ENCODE peak calls at places on chromosomes 5 and 9, in six cellular contexts. O is HepG2, V is A549, I is K562, X is endothelial cell of umbilical vein, R is GM12878. G is an unnamed sample.
A peak's percentile ranks its signal among the peaks of the same experiment; 100 is the strongest.

GRCh38 chr5:179125789-179126505 is 65.8 kb downstream of the ZNF354C start:
- DNase-seq in O (no peak), V (no peak), I (no peak), X (no peak), R (no peak), G (no peak)

GRCh38 chr5:158881076-158881880 is 218.4 kb downstream of the EBF1 start:
- DNase-seq in O (no peak), V (no peak), I (no peak), X (no peak), R (no peak), G (no peak)

GRCh38 chr9:99725852-99726251 is 95.8 kb upstream of the NR4A3 start:
- DNase-seq in O (no peak), V (no peak), I (no peak), X (no peak), R (no peak), G (no peak)

GRCh38 chr9:100229561-100229960 is 123.2 kb downstream of the TEX10 start:
- DNase-seq in O (no peak), V (no peak), I (no peak), X (no peak), R (no peak), G (no peak)

GRCh38 chr5:180399391-180399790 is 46.3 kb upstream of the GFPT2 start:
- DNase-seq in O (no peak), V (no peak), I (peak; percentile 22), X (no peak), R (no peak), G (no peak)

GRCh38 chr9:21873540-21874221 is 71.2 kb downstream of the MTAP start:
- DNase-seq in O (no peak), V (no peak), I (no peak), X (peak; percentile 85), R (no peak), G (no peak)

GRCh38 chr5:112637343-112637742 is 100.3 kb upstream of the APC start:
- DNase-seq in O (no peak), V (no peak), I (no peak), X (no peak), R (no peak), G (no peak)

GRCh38 chr9:118630079-118630478 is 739.2 kb downstream of the BRINP1 start:
- DNase-seq in O (no peak), V (no peak), I (no peak), X (no peak), R (no peak), G (no peak)

GRCh38 chr5:54073735-54074134 is 236.6 kb downstream of the ARL15 start:
- DNase-seq in O (no peak), V (no peak), I (no peak), X (no peak), R (no peak), G (no peak)

GRCh38 chr5:62466228-62466627 is 53.7 kb downstream of the IPO11 start:
- DNase-seq in O (no peak), V (no peak), I (no peak), X (no peak), R (no peak), G (no peak)

GRCh38 chr5:112419596-112420110 is 576 bp upstream of the EPB41L4A start:
- DNase-seq in O (no peak), V (peak; percentile 38), I (peak; percentile 48), X (peak; percentile 69), R (no peak), G (no peak)

GRCh38 chr5:150125334-150125733 is 30.3 kb downstream of the PDGFRB start:
- DNase-seq in O (no peak), V (no peak), I (no peak), X (no peak), R (no peak), G (no peak)

GRCh38 chr5:140398379-140398811 is 3.2 kb upstream of the ANKHD1 start:
- DNase-seq in O (peak; percentile 20), V (peak; percentile 8), I (no peak), X (no peak), R (no peak), G (peak; percentile 15)

GRCh38 chr9:18442629-18443491 is 31.1 kb upstream of the ADAMTSL1 start:
- DNase-seq in O (peak; percentile 49), V (peak; percentile 55), I (peak; percentile 27), X (peak; percentile 87), R (no peak), G (peak; percentile 85)

GRCh38 chr5:157562111-157562581 is 13.4 kb downstream of the ADAM19 start:
- DNase-seq in O (no peak), V (no peak), I (no peak), X (no peak), R (no peak), G (no peak)

GRCh38 chr9:82206490-82206889 is 217.9 kb downstream of the SPATA31D1 start:
- DNase-seq in O (no peak), V (no peak), I (no peak), X (no peak), R (no peak), G (no peak)

GRCh38 chr5:37723147-37723961 is 116.5 kb downstream of the GDNF start:
- DNase-seq in O (no peak), V (peak; percentile 5), I (peak; percentile 55), X (no peak), R (no peak), G (peak; percentile 54)
- TF ChIP-seq MYC in O (no peak), V (no peak), I (no peak), X (no peak), R (no peak), G (no peak)

DNA sequence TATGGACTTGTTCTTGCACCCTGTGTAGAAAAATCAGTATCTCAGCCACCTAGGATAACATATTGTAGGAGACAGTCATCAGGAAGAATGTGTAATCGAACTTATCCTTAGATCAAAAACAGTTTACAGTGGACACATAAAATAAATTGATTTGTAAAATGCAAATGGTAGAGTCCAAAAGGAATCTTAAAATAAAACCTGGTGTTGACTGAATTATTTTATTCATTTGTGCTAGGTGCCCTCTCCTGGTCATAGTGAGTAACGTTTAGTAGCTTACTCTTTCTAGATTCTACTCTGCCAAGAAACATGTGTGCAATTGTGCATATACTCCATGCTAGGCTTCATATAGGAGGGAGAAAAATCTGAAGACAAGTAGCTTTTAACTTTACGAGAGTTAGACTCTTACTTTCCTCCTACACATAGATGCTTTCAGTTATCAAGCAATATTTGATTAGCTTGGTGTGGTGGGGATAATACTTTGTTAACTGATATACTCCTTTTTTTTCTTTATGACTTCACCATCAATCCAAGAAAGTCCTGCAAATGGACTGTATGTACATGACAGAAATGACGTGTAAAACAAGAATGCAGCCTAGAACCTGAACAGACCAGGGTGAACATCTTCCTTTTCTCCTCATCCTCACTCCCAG is 23.7 kb upstream of the LOX start:
- DNase-seq in O (peak; percentile 23), V (no peak), I (peak; percentile 33), X (peak; percentile 64), R (no peak), G (peak; percentile 38)
- TF ChIP-seq MYC in O (no peak), V (no peak), I (no peak), X (no peak), R (no peak), G (no peak)

DNA sequence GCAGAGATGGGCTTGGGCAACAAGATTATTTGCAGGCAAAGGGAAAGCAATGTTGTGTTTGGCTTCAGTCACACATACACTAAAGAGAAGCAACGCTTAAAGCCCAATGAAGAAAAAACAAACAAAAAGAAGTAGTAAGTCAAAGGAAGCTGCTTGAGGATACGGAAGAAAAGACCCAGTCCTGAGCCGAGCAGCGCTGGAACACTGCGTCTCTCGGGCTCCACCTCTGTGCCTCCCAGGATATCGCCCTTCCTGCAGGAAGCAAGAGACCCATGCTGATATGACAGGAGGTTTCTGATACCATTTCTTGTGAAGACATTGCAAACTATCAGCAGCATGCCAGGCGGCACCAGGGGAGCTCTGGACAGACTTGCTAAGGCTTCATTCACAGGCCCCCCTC is 9.9 kb downstream of the GNAQ start:
- DNase-seq in O (no peak), V (no peak), I (no peak), X (peak; percentile 75), R (no peak), G (no peak)
- TF ChIP-seq MYC in O (no peak), V (no peak), I (no peak), X (no peak), R (no peak), G (no peak)

GRCh38 chr5:172186114-172186695 is 1.8 kb downstream of the STK10 start:
- DNase-seq in O (no peak), V (no peak), I (no peak), X (no peak), R (no peak), G (no peak)
- TF ChIP-seq MYC in O (no peak), V (no peak), I (no peak), X (no peak), R (no peak), G (no peak)

GRCh38 chr9:86355814-86356213 is 1.6 kb upstream of the TUT7 start:
- DNase-seq in O (no peak), V (no peak), I (no peak), X (no peak), R (no peak), G (no peak)
- TF ChIP-seq MYC in O (no peak), V (no peak), I (no peak), X (no peak), R (no peak), G (no peak)

GRCh38 chr5:76425940-76426339 is 22.9 kb downstream of the IQGAP2 start:
- DNase-seq in O (no peak), V (no peak), I (no peak), X (no peak), R (no peak), G (no peak)

GRCh38 chr5:76426391-76426802 is 23.3 kb downstream of the IQGAP2 start:
- DNase-seq in O (no peak), V (no peak), I (no peak), X (peak; percentile 30), R (no peak), G (no peak)

GRCh38 chr5:76431779-76432178 is 28.7 kb downstream of the IQGAP2 start:
- DNase-seq in O (no peak), V (no peak), I (no peak), X (no peak), R (no peak), G (no peak)

GRCh38 chr5:76431336-76431735 is 28.3 kb downstream of the IQGAP2 start:
- DNase-seq in O (no peak), V (no peak), I (no peak), X (no peak), R (no peak), G (no peak)

DNA sequence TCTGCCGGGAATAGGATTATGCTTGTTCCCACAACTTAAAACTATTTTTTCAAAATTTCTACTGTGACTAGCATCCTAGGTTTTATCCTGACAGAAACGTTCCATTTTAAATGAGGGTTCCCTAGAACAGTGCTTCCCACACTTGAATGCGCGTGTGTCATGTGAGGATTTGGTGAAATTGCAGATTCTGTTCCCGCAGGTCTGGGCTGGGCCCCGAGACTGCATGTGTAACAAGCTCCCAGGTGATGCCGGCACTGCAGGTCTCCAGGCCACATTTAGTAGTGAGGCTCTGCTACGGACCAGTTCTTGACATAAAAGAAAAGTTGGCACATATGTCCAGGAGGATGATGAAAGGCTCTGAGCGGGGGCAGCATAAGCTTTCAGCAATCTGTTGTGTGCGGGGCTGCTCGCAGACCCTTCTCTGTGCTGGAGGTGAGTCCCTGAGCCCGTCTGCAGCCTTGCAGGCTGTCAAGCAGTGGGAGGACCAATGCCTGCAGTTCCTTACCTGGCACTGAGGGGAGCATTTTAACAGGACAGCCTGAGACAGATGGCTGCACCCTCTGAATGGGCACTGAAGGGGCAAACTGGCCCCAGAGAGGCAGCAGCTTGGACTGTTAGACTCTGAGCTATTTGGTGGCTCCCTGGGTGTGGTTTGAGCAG is 24.5 kb downstream of the IQGAP2 start:
- DNase-seq in O (no peak), V (no peak), I (no peak), X (no peak), R (no peak), G (no peak)
- TF ChIP-seq MYC in O (no peak), V (no peak), I (no peak), X (no peak), R (no peak), G (no peak)